ENCODE peak calls at places on chromosomes 5 and 9, in nine cellular contexts. M, I, A, W, G, U, C, L and R are unnamed samples.

GRCh38 chr9:114385412-114386181 is 2.2 kb downstream of the AKNA start:
- ATAC-seq in A (peak; percentile 60), I (peak; percentile 52), C (peak; percentile 24), M (peak; percentile 84), W (peak; percentile 66), L (peak; percentile 57), U (peak; percentile 75), G (peak; percentile 83), R (peak; percentile 66)

GRCh38 chr5:124393564-124394379 is 352.7 kb downstream of the ZNF608 start:
- ATAC-seq in I (no peak), C (no peak), G (no peak), W (no peak), M (no peak), L (no peak), U (no peak), A (no peak), R (no peak)

GRCh38 chr5:160325716-160326115 is 13.4 kb upstream of the CCNJL start:
- ATAC-seq in U (no peak), C (no peak), M (no peak), A (no peak), W (no peak), I (no peak), G (no peak), L (no peak), R (no peak)

GRCh38 chr5:148620696-148621095 is 33.6 kb downstream of the HTR4 start:
- ATAC-seq in W (no peak), U (no peak), M (peak; percentile 16), C (no peak), I (no peak), A (no peak), L (no peak), G (no peak), R (no peak)

GRCh38 chr5:104800440-104801048 is 1238.0 kb upstream of the NUDT12 start:
- ATAC-seq in L (no peak), I (no peak), W (no peak), U (no peak), A (no peak), G (no peak), C (peak; percentile 53), M (no peak), R (no peak)

GRCh38 chr5:83404182-83404712 is 67.3 kb upstream of the VCAN start:
- ATAC-seq in C (no peak), G (no peak), U (no peak), W (no peak), I (no peak), M (no peak), L (no peak), A (no peak), R (no peak)

GRCh38 chr5:23991406-23991805 is 484.0 kb downstream of the PRDM9 start:
- ATAC-seq in L (no peak), I (no peak), U (no peak), A (no peak), C (no peak), G (no peak), W (no peak), M (no peak), R (no peak)

GRCh38 chr5:15645376-15645775 is 145.4 kb downstream of the FBXL7 start:
- ATAC-seq in W (no peak), L (no peak), I (no peak), C (no peak), G (no peak), M (no peak), U (no peak), A (no peak), R (no peak)

GRCh38 chr5:6544561-6544935 is 88.3 kb downstream of the NSUN2 start:
- ATAC-seq in A (no peak), I (no peak), M (no peak), L (no peak), W (no peak), U (no peak), G (no peak), C (no peak), R (no peak)

GRCh38 chr9:96137666-96138429 is 164.1 kb downstream of the HSD17B3 start:
- ATAC-seq in U (no peak), M (peak; percentile 26), I (no peak), G (no peak), A (peak; percentile 25), C (peak; percentile 12), L (no peak), W (no peak), R (no peak)

GRCh38 chr5:131548190-131548589 is 86.8 kb downstream of the RAPGEF6 start:
- ATAC-seq in W (no peak), A (no peak), U (no peak), L (no peak), M (no peak), I (no peak), G (no peak), C (no peak), R (no peak)

GRCh38 chr5:93611900-93612898 is 29.2 kb downstream of the NR2F1 start:
- ATAC-seq in W (peak; percentile 44), A (peak; percentile 61), I (peak; percentile 78), U (no peak), M (peak; percentile 43), G (peak; percentile 68), L (no peak), C (peak; percentile 38), R (peak; percentile 39)

GRCh38 chr5:141850183-141850768 is 27.9 kb downstream of the PCDH1 start:
- ATAC-seq in G (peak; percentile 8), C (peak; percentile 47), A (peak; percentile 36), U (no peak), I (peak; percentile 31), M (peak; percentile 11), L (peak; percentile 31), W (peak; percentile 15), R (peak; percentile 17)

GRCh38 chr5:68271124-68271523 is 55.6 kb downstream of the PIK3R1 start:
- ATAC-seq in U (no peak), C (no peak), W (no peak), L (no peak), A (no peak), G (no peak), I (no peak), M (no peak), R (no peak)

GRCh38 chr9:86948153-86948929 is 1.0 kb upstream of the GAS1 start:
- ATAC-seq in U (peak; percentile 90), A (peak; percentile 81), L (peak; percentile 74), C (peak; percentile 49), W (peak; percentile 74), I (peak; percentile 70), G (peak; percentile 77), M (peak; percentile 76), R (peak; percentile 39)

DNA sequence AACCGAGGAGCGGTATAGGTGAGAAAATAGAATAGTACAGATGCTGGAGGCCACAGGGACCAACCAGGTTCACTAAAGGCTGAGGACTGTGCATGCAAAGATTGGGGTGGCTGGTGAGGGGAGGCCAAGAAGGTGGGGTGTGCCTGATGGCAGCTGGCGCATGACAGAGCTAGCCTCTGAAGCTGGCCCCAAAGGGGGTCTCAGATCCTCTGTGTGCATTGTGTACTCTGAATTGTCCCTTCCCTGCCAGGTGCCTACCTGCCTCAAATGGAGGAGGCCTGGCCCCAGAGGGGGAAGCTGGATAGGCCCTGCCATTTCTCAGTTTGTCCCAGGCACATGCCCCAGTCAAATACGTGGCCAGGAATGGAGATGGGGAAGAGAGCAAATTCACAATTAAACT is 63.1 kb downstream of the CRB2 start:
- ATAC-seq in L (no peak), G (no peak), W (no peak), A (no peak), M (no peak), C (no peak), U (no peak), I (no peak), R (no peak)
- H3K36me3 ChIP-seq in L (no peaks in the 10 kb centered on the region), G (no peaks in the 10 kb centered on the region), W (no peaks in the 10 kb centered on the region), A (peaks cover 44% of the 10 kb centered on the region), M (no peaks in the 10 kb centered on the region), C (no peaks in the 10 kb centered on the region), U (no peaks in the 10 kb centered on the region), I (no peaks in the 10 kb centered on the region), R (no peaks in the 10 kb centered on the region)

GRCh38 chr9:36213989-36214388 is 23.3 kb downstream of the CLTA start:
- ATAC-seq in A (no peak), M (no peak), W (no peak), L (no peak), G (no peak), U (no peak), C (no peak), I (no peak), R (no peak)
- H3K36me3 ChIP-seq in A (peaks cover 92% of the 10 kb centered on the region), M (peaks cover 83% of the 10 kb centered on the region), W (peaks cover 9% of the 10 kb centered on the region), L (peaks cover 5% of the 10 kb centered on the region), G (peaks cover 31% of the 10 kb centered on the region), U (peaks cover 44% of the 10 kb centered on the region), C (peaks cover 11% of the 10 kb centered on the region), I (peaks cover 67% of the 10 kb centered on the region), R (no peaks in the 10 kb centered on the region)

GRCh38 chr9:109028457-109028856 is 15.2 kb upstream of the CTNNAL1 start:
- ATAC-seq in W (no peak), M (no peak), L (no peak), I (no peak), U (no peak), A (no peak), G (no peak), C (no peak), R (no peak)

GRCh38 chr9:109027176-109027575 is 13.9 kb upstream of the CTNNAL1 start:
- ATAC-seq in G (no peak), I (no peak), W (no peak), M (no peak), A (no peak), C (no peak), L (no peak), U (no peak), R (peak; percentile 36)

GRCh38 chr9:109033941-109034700 is 20.8 kb upstream of the CTNNAL1 start:
- ATAC-seq in C (no peak), I (no peak), U (no peak), L (no peak), G (no peak), M (no peak), W (no peak), A (no peak), R (no peak)

GRCh38 chr9:109031241-109031640 is 17.9 kb upstream of the CTNNAL1 start:
- ATAC-seq in U (no peak), A (no peak), L (no peak), I (no peak), C (no peak), G (no peak), M (no peak), W (no peak), R (no peak)

DNA sequence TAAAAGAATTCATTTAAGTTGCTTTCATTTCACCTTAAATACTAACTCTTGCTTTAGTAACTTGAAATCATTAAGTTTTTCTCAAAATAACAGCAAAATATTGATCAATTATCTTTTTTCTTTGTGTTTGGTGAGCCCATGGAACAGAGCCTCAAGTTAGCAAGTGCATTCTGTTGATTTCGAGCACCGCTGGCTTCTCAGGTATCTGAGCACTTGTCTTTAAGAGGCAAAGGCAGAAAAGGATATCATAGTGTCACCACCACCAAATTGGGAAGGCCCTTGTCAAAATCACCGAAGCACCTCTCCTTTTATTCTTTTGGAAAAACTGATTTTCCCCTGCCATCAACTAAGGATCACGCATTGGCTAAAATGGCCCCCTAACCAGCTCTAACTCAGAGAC is 17.1 kb upstream of the CTNNAL1 start:
- ATAC-seq in I (no peak), M (no peak), C (no peak), W (no peak), A (no peak), L (no peak), G (no peak), U (no peak), R (no peak)
- H3K36me3 ChIP-seq in I (peaks cover 8% of the 10 kb centered on the region), M (peaks cover 45% of the 10 kb centered on the region), C (peaks cover 4% of the 10 kb centered on the region), W (peaks cover 10% of the 10 kb centered on the region), A (peaks cover 26% of the 10 kb centered on the region), L (no peaks in the 10 kb centered on the region), G (peaks cover 5% of the 10 kb centered on the region), U (peaks cover 14% of the 10 kb centered on the region), R (peaks cover 36% of the 10 kb centered on the region)

DNA sequence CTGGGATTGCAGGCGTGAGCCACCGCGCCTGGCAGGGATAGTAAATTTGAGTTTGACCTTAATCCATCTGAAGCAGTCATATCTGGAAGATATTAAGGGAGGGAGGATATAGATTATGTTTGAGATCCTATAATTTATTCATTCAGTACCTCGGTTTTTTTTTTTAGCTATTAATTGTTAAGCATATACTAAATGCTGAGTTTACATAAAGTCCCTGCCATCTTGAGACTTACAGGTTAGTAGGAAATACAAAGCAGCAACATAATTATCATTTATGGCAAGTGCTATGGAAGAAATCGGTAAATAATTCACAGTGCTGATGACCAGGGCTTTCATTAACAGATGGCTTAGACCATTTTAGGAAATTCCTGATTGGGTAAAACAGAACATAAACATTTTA is 66.5 kb upstream of the FCHO2 start:
- ATAC-seq in C (no peak), G (no peak), L (no peak), I (no peak), W (no peak), A (no peak), U (no peak), M (no peak), R (no peak)
- H3K36me3 ChIP-seq in C (peaks cover 53% of the 10 kb centered on the region), G (peaks cover 71% of the 10 kb centered on the region), L (peaks cover 9% of the 10 kb centered on the region), I (peaks cover 67% of the 10 kb centered on the region), W (peaks cover 44% of the 10 kb centered on the region), A (peaks cover 100% of the 10 kb centered on the region), U (peaks cover 61% of the 10 kb centered on the region), M (peaks cover 100% of the 10 kb centered on the region), R (peaks cover 14% of the 10 kb centered on the region)